ENCODE peak calls at places on chromosomes 3 and 15, in eight cellular contexts. G, A, U, X, I, V, Q and F are unnamed samples.

GRCh38 chr15:84749111-84749991 is 959 bp downstream of the ZNF592 start:
- DNase-seq in G (no peak), U (peak), Q (peak), A (peak), V (no peak), I (peak), X (peak), F (peak)

GRCh38 chr3:71524688-71525087 is 58.8 kb downstream of the FOXP1 start:
- DNase-seq in U (no peak), X (no peak), A (no peak), G (no peak), V (no peak), I (peak), Q (no peak), F (no peak)

GRCh38 chr15:57440799-57441198 is 64.5 kb downstream of the CGNL1 start:
- DNase-seq in A (no peak), G (peak), Q (peak), V (no peak), U (peak), X (no peak), I (no peak), F (peak)

GRCh38 chr3:52357151-52358080 is 41.3 kb downstream of the DNAH1 start:
- DNase-seq in A (no peak), V (no peak), G (no peak), X (no peak), I (no peak), Q (no peak), U (no peak), F (no peak)

GRCh38 chr3:194828126-194828525 is 142.4 kb downstream of the FAM43A start:
- DNase-seq in G (no peak), V (no peak), Q (no peak), I (no peak), A (no peak), U (peak), X (no peak), F (peak)

GRCh38 chr3:174223042-174223441 is 636.1 kb upstream of the NAALADL2 start:
- DNase-seq in X (no peak), V (no peak), Q (no peak), U (no peak), I (no peak), G (no peak), A (no peak), F (no peak)

GRCh38 chr3:147298511-147298982 is 107.8 kb downstream of the ZIC4 start:
- DNase-seq in V (no peak), X (no peak), A (peak), I (no peak), Q (peak), U (peak), G (peak), F (peak)

GRCh38 chr3:150315711-150316110 is 92.4 kb upstream of the TSC22D2 start:
- DNase-seq in I (no peak), X (no peak), A (no peak), V (no peak), G (no peak), U (no peak), Q (no peak), F (no peak)

GRCh38 chr3:185658504-185658912 is 72.4 kb downstream of the SENP2 start:
- DNase-seq in G (peak), A (peak), I (no peak), Q (peak), V (no peak), X (no peak), U (peak), F (peak)

GRCh38 chr15:22794621-22795167 is 8.2 kb downstream of the NIPA1 start:
- DNase-seq in A (no peak), Q (no peak), G (no peak), U (no peak), I (no peak), V (no peak), X (no peak), F (no peak)

GRCh38 chr3:155753038-155753647 is 8.3 kb upstream of the PLCH1 start:
- DNase-seq in U (peak), I (no peak), V (no peak), X (no peak), Q (peak), A (peak), G (peak), F (peak)

GRCh38 chr3:157542711-157543485 is 39.7 kb upstream of the VEPH1 start:
- DNase-seq in I (peak), V (no peak), Q (peak), G (peak), U (peak), A (peak), X (no peak), F (peak)

GRCh38 chr3:58490860-58491501 is 915 bp upstream of the KCTD6 start:
- DNase-seq in V (no peak), I (peak), Q (no peak), G (no peak), A (no peak), U (no peak), X (no peak), F (no peak)

GRCh38 chr15:33737687-33738606 is 230.3 kb upstream of the CHRM5 start:
- DNase-seq in Q (peak), U (peak), X (peak), V (peak), I (peak), G (peak), A (peak), F (peak)

GRCh38 chr15:62770111-62770660 is 272.4 kb upstream of the TPM1 start:
- DNase-seq in A (no peak), I (no peak), G (peak), V (no peak), Q (peak), U (no peak), X (no peak), F (no peak)

GRCh38 chr15:57458255-57458850 is 82.0 kb downstream of the CGNL1 start:
- DNase-seq in X (no peak), G (no peak), I (no peak), V (no peak), Q (no peak), U (no peak), A (no peak), F (peak)

GRCh38 chr3:21747376-21747775 is 3.6 kb downstream of the ZNF385D start:
- DNase-seq in A (no peak), G (no peak), V (no peak), I (no peak), Q (peak), U (peak), X (no peak), F (no peak)

GRCh38 chr3:96900600-96900999 is 86.2 kb downstream of the EPHA6 start:
- DNase-seq in G (no peak), I (no peak), Q (no peak), A (no peak), V (no peak), X (no peak), U (no peak), F (peak)

GRCh38 chr3:135503429-135504083 is 462.0 kb upstream of the PPP2R3A start:
- DNase-seq in Q (peak), G (peak), I (peak), V (peak), X (no peak), A (peak), U (peak), F (peak)
- TF ChIP-seq CTCF in Q (peak), G (peak), I (peak), V (peak), X (no peak), A (peak), U (peak), F (peak)

DNA sequence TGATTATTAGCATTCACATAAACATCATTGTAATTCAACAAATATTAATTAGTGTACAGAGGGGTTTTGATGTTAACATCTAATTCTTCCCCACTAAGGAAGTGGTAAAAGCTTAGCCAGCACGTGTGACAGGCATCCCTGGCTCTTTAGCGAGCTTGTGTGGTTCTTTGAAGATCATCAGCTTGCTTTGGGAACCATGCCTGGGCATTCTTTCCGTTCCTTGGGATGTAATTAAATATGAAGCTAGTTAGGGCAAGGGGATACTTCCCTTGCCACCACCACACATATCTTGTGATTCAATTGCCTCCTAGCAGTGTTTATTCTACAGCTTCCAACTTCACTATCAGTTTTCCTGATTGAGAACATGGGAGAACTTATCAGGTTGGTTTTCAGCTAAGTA is 246.5 kb downstream of the MYRIP start:
- DNase-seq in U (peak), Q (no peak), V (no peak), X (no peak), I (no peak), G (no peak), A (no peak), F (no peak)
- TF ChIP-seq CTCF in U (no peak), Q (no peak), V (no peak), X (no peak), I (no peak), G (no peak), A (no peak), F (no peak)

GRCh38 chr3:188571531-188572115 is 417.7 kb downstream of the LPP start:
- DNase-seq in G (no peak), Q (peak), U (no peak), X (no peak), I (no peak), V (no peak), A (no peak), F (no peak)
- TF ChIP-seq CTCF in G (no peak), Q (no peak), U (no peak), X (no peak), I (no peak), V (no peak), A (no peak), F (no peak)

GRCh38 chr3:160168290-160168689 is 56.9 kb upstream of the C3orf80 start:
- DNase-seq in U (no peak), Q (no peak), X (no peak), I (no peak), V (no peak), G (no peak), A (no peak), F (no peak)

GRCh38 chr3:160162440-160162839 is 62.8 kb upstream of the C3orf80 start:
- DNase-seq in U (no peak), V (no peak), A (no peak), Q (no peak), G (no peak), I (peak), X (no peak), F (no peak)

GRCh38 chr3:160159806-160160205 is 65.4 kb upstream of the C3orf80 start:
- DNase-seq in V (no peak), Q (no peak), A (no peak), X (no peak), G (no peak), I (no peak), U (no peak), F (no peak)

GRCh38 chr3:160159346-160159745 is 65.9 kb upstream of the C3orf80 start:
- DNase-seq in G (no peak), I (no peak), A (no peak), V (no peak), U (no peak), Q (no peak), X (no peak), F (no peak)

GRCh38 chr3:160163259-160163878 is 61.9 kb upstream of the C3orf80 start:
- DNase-seq in G (peak), Q (peak), U (peak), I (no peak), A (peak), V (peak), X (no peak), F (peak)
- TF ChIP-seq CTCF in G (peak), Q (peak), U (peak), I (peak), A (peak), V (peak), X (no peak), F (peak)

GRCh38 chr3:106381265-106381942 is 512.6 kb upstream of the CBLB start:
- DNase-seq in G (no peak), X (no peak), V (no peak), U (no peak), Q (no peak), I (no peak), A (no peak), F (peak)

GRCh38 chr3:106386050-106386449 is 517.2 kb upstream of the CBLB start:
- DNase-seq in I (no peak), V (no peak), G (no peak), X (no peak), A (no peak), Q (no peak), U (no peak), F (no peak)

GRCh38 chr3:106379251-106379750 is 510.5 kb upstream of the CBLB start:
- DNase-seq in U (no peak), V (no peak), X (no peak), G (no peak), A (peak), Q (peak), I (no peak), F (no peak)

GRCh38 chr3:106376016-106376415 is 507.2 kb upstream of the CBLB start:
- DNase-seq in U (peak), A (peak), Q (no peak), V (no peak), I (no peak), X (no peak), G (no peak), F (no peak)

DNA sequence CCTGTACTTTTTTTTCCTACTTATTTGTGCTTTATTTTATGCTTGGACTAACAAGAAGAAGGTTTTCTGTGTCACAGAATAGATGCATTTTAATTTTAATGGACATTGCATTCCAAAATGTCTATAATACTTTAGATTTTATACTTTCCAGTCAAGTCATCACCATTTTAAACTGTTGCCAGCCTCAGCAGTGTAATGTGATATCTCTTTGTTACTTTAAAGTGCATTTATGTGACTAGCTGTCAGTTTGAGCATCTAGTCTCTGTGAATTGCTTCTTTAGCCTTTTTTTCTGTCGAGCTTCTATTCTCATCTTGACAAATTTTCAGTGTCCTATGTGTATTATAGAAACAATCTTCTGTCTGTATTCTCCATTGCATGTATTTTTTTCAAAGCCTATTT is 511.4 kb upstream of the CBLB start:
- DNase-seq in Q (no peak), I (no peak), X (no peak), A (no peak), V (no peak), U (no peak), G (peak), F (no peak)
- TF ChIP-seq CTCF in Q (no peak), I (no peak), X (no peak), A (no peak), V (no peak), U (no peak), G (no peak), F (no peak)

GRCh38 chr3:54870423-54870822 is 57.4 kb downstream of the LRTM1 start:
- DNase-seq in U (peak), X (no peak), I (no peak), G (peak), V (no peak), A (peak), Q (peak), F (peak)
- TF ChIP-seq CTCF in U (peak), X (no peak), I (peak), G (peak), V (no peak), A (peak), Q (peak), F (peak)

GRCh38 chr3:123092243-123092642 is 25.4 kb downstream of the PDIA5 start:
- DNase-seq in Q (no peak), X (no peak), G (no peak), V (no peak), U (no peak), I (no peak), A (no peak), F (no peak)
- TF ChIP-seq CTCF in Q (no peak), X (no peak), G (no peak), V (no peak), U (no peak), I (no peak), A (no peak), F (no peak)